ENCODE peak calls at places on chromosomes 12 and 14, in ten cellular contexts. K is OCI-LY7; F is activated CD8-positive, alpha-beta memory T cell treated with anti-CD3 and anti-CD28 coated beads, Interleukin-2, amount 50 U/mL, for 4 hours; Q is right atrium auricular region; H is dorsolateral prefrontal cortex; D is H9; R is stimulated activated CD8-positive, alpha-beta memory T cell treated with anti-CD3 and anti-CD28 coated beads, Interleukin-15, amount 100 ng/mL, for 1 hour; O is GM12878; C is CD8-positive, alpha-beta memory T cell; E is activated B cell treated with CpG ODN at 0.5 μM for 24 hours. Z is an unnamed sample.

GRCh38 chr12:59823535-59823934 is 227.7 kb downstream of the SLC16A7 start:
- DNase-seq in K (no peak), O (no peak), H (no peak), F (no peak), D (no peak), Q (no peak), R (no peak), E (no peak), C (no peak), Z (no peak)

GRCh38 chr12:58725400-58726105 is 194.8 kb downstream of the LRIG3 start:
- DNase-seq in K (no peak), D (no peak), E (no peak), R (no peak), C (no peak), F (no peak), Q (no peak), O (no peak), H (no peak), Z (no peak)

GRCh38 chr14:99596071-99596627 is 7.9 kb downstream of the CCDC85C start:
- DNase-seq in R (no peak), D (no peak), E (no peak), C (no peak), K (no peak), F (no peak), H (no peak), O (no peak), Q (no peak), Z (no peak)

GRCh38 chr12:82608706-82609105 is 78.0 kb upstream of the TMTC2 start:
- DNase-seq in D (no peak), Q (no peak), H (no peak), C (no peak), K (no peak), O (no peak), F (no peak), E (no peak), R (no peak), Z (no peak)

GRCh38 chr14:61678966-61679365 is 16.3 kb upstream of the HIF1A start:
- DNase-seq in D (peak; percentile 69), R (no peak), K (no peak), H (no peak), C (no peak), O (no peak), Q (no peak), F (no peak), E (no peak), Z (peak; percentile 97)

GRCh38 chr12:112573151-112573550 is 154.4 kb downstream of the PTPN11 start:
- DNase-seq in E (no peak), C (no peak), F (no peak), O (no peak), R (no peak), Q (no peak), H (no peak), D (no peak), K (no peak), Z (no peak)

GRCh38 chr12:62684586-62685295 is 218.1 kb downstream of the MON2 start:
- DNase-seq in E (no peak), C (no peak), H (no peak), F (no peak), Q (peak; percentile 75), R (no peak), D (no peak), O (no peak), K (no peak), Z (peak; percentile 59)

GRCh38 chr12:73598626-73599025 is 939.0 kb upstream of the ATXN7L3B start:
- DNase-seq in R (no peak), O (no peak), C (no peak), K (no peak), E (no peak), F (no peak), Q (no peak), D (no peak), H (no peak), Z (no peak)

GRCh38 chr12:1880876-1881275 is 37.6 kb downstream of the CACNA2D4 start:
- DNase-seq in K (no peak), C (no peak), O (no peak), Q (peak; percentile 50), E (no peak), F (no peak), D (peak; percentile 22), H (no peak), R (no peak), Z (peak; percentile 47)

GRCh38 chr12:12909995-12910391 is 18.6 kb downstream of the GPRC5A start:
- DNase-seq in H (no peak), R (no peak), Q (no peak), C (no peak), O (no peak), E (no peak), F (no peak), K (peak; percentile 13), D (no peak), Z (no peak)

GRCh38 chr12:106178582-106178981 is 39.8 kb upstream of the NUAK1 start:
- DNase-seq in R (no peak), K (no peak), F (no peak), D (peak; percentile 50), O (no peak), C (no peak), H (no peak), E (no peak), Q (no peak), Z (peak; percentile 97)

GRCh38 chr12:55706840-55707671 is 648 bp downstream of the ITGA7 start:
- DNase-seq in C (no peak), E (no peak), Q (no peak), O (no peak), K (no peak), H (no peak), F (no peak), R (no peak), D (peak; percentile 63), Z (peak; percentile 84)

GRCh38 chr12:49049566-49050224 is 10.9 kb downstream of the KMT2D start:
- DNase-seq in E (no peak), D (no peak), R (no peak), F (no peak), C (no peak), H (no peak), K (no peak), O (no peak), Q (no peak), Z (peak; percentile 75)

GRCh38 chr14:26808407-26808806 is 210.6 kb upstream of the NOVA1 start:
- DNase-seq in Q (no peak), K (no peak), D (no peak), F (no peak), E (no peak), C (no peak), O (no peak), R (no peak), H (no peak), Z (no peak)

GRCh38 chr12:88570103-88570502 is 10.2 kb downstream of the KITLG start:
- DNase-seq in Q (no peak), R (no peak), C (no peak), K (no peak), H (no peak), E (no peak), F (no peak), D (no peak), O (no peak), Z (peak; percentile 86)

GRCh38 chr14:60965402-60965801 is 15.5 kb downstream of the TRMT5 start:
- DNase-seq in O (no peak), R (no peak), Q (no peak), E (no peak), F (no peak), H (no peak), C (no peak), K (no peak), D (no peak), Z (no peak)

GRCh38 chr12:116933512-116934246 is 22.9 kb downstream of the FBXW8 start:
- DNase-seq in E (no peak), D (no peak), H (no peak), F (no peak), K (no peak), C (no peak), Q (no peak), R (no peak), O (no peak), Z (peak; percentile 3)

GRCh38 chr14:101442451-101442850 is 118.8 kb upstream of the DIO3 start:
- DNase-seq in C (peak; percentile 70), H (no peak), O (no peak), K (peak; percentile 75), F (peak; percentile 60), E (no peak), D (no peak), Q (peak; percentile 44), R (peak; percentile 25), Z (no peak)

GRCh38 chr14:58969951-58970751 is 218.3 kb upstream of the DAAM1 start:
- DNase-seq in R (no peak), F (no peak), H (no peak), Q (no peak), D (peak; percentile 60), C (no peak), O (peak; percentile 43), K (no peak), E (no peak), Z (peak; percentile 95)

GRCh38 chr12:64951944-64952343 is 127.5 kb downstream of the TBC1D30 start:
- DNase-seq in Q (no peak), O (no peak), E (no peak), K (no peak), R (no peak), C (no peak), D (no peak), F (no peak), H (no peak), Z (no peak)

GRCh38 chr12:24948452-24948815 is 467 bp downstream of the BCAT1 start:
- DNase-seq in O (peak; percentile 73), E (peak; percentile 24), C (no peak), Q (no peak), F (no peak), H (no peak), K (peak; percentile 59), D (peak; percentile 59), R (no peak), Z (peak; percentile 75)